ENCODE peak calls at places on chromosomes 11 and 22, in eight cellular contexts. H, B, F, E, D, G, I and A are unnamed samples.

GRCh38 chr11:2169001-2169370 is 2.6 kb downstream of the TH start:
- DNase-seq in E (no peak), H (no peak), F (no peak), D (no peak), G (no peak), I (no peak), B (no peak), A (no peak)

GRCh38 chr11:75029836-75030631 is 41.3 kb downstream of the NEU3 start:
- DNase-seq in I (no peak), G (no peak), H (no peak), B (no peak), E (no peak), F (no peak), D (no peak), A (no peak)

GRCh38 chr11:100546714-100547113 is 140.4 kb upstream of the ARHGAP42 start:
- DNase-seq in I (peak), F (no peak), B (no peak), D (peak), H (no peak), G (no peak), E (no peak), A (peak)

GRCh38 chr11:122333476-122333875 is 217.5 kb upstream of the BLID start:
- DNase-seq in F (no peak), G (no peak), B (no peak), D (no peak), I (no peak), E (no peak), H (no peak), A (no peak)

GRCh38 chr11:116837231-116838091 is at the start of gene APOA1:
- DNase-seq in E (no peak), I (no peak), H (no peak), B (no peak), D (no peak), F (no peak), G (no peak), A (no peak)

GRCh38 chr11:70763606-70764005 is 365.3 kb downstream of the CTTN start:
- DNase-seq in F (no peak), E (no peak), I (no peak), G (no peak), B (no peak), H (no peak), D (peak), A (no peak)

GRCh38 chr11:128876133-128876650 is 9.1 kb upstream of the KCNJ1 start:
- DNase-seq in E (no peak), B (no peak), I (no peak), G (no peak), D (no peak), F (no peak), H (no peak), A (no peak)

GRCh38 chr11:47908198-47908597 is 60.0 kb upstream of the NUP160 start:
- DNase-seq in I (no peak), F (no peak), H (no peak), D (no peak), E (no peak), B (no peak), G (no peak), A (no peak)

GRCh38 chr11:3051435-3052108 is 5.7 kb downstream of the CARS1 start:
- DNase-seq in D (no peak), G (no peak), F (no peak), H (no peak), B (peak), E (no peak), I (no peak), A (no peak)

GRCh38 chr11:8810331-8811301 is 100.4 kb upstream of the AKIP1 start:
- DNase-seq in I (peak), H (no peak), B (peak), E (no peak), G (peak), D (peak), F (peak), A (no peak)

GRCh38 chr22:20256562-20257473 is 11.3 kb downstream of the RTN4R start:
- DNase-seq in B (no peak), G (no peak), H (no peak), F (no peak), E (no peak), I (no peak), D (no peak), A (no peak)

GRCh38 chr11:73363147-73363546 is 13.1 kb upstream of the RELT start:
- DNase-seq in B (no peak), D (no peak), G (no peak), E (no peak), I (no peak), H (no peak), F (no peak), A (no peak)

GRCh38 chr11:123742334-123742733 is 874 bp upstream of the ZNF202 start:
- DNase-seq in I (no peak), G (no peak), D (no peak), H (no peak), F (no peak), B (peak), E (no peak), A (no peak)

GRCh38 chr11:62125881-62126280 is 2.1 kb downstream of the INCENP start:
- DNase-seq in G (no peak), H (peak), E (no peak), D (no peak), B (no peak), I (no peak), F (no peak), A (no peak)

GRCh38 chr11:16795146-16795545 is 56.7 kb downstream of the C11orf58 start:
- DNase-seq in F (no peak), D (no peak), B (no peak), I (no peak), G (no peak), H (no peak), E (no peak), A (no peak)

GRCh38 chr11:79242616-79243015 is 198.2 kb downstream of the TENM4 start:
- DNase-seq in H (no peak), D (no peak), I (no peak), B (no peak), E (no peak), G (no peak), F (no peak), A (no peak)

GRCh38 chr11:122180435-122180834 is 64.4 kb upstream of the BLID start:
- DNase-seq in F (no peak), I (no peak), H (no peak), D (peak), B (no peak), E (no peak), G (peak), A (no peak)

GRCh38 chr22:29581799-29582198 is 886 bp upstream of the NIPSNAP1 start:
- DNase-seq in E (no peak), H (no peak), F (peak), I (no peak), B (no peak), G (no peak), D (peak), A (no peak)

GRCh38 chr11:113260541-113260940 is 53.8 kb upstream of the TTC12 start:
- DNase-seq in D (no peak), B (no peak), I (no peak), H (no peak), F (no peak), G (no peak), E (no peak), A (no peak)

GRCh38 chr22:27146871-27147591 is 489.6 kb downstream of the MIAT start:
- DNase-seq in F (no peak), E (no peak), H (no peak), D (no peak), G (no peak), I (no peak), B (no peak), A (no peak)

GRCh38 chr11:991711-992307 is 44.7 kb downstream of the MUC6 start:
- DNase-seq in I (no peak), H (no peak), B (no peak), D (no peak), E (no peak), G (no peak), F (no peak), A (no peak)

GRCh38 chr11:67118059-67118766 is 850 bp upstream of the KDM2A start:
- DNase-seq in F (peak), D (no peak), H (peak), G (no peak), E (peak), B (peak), I (no peak), A (no peak)

GRCh38 chr22:28268845-28269244 is 349.8 kb upstream of the PITPNB start:
- DNase-seq in E (no peak), G (no peak), H (no peak), F (no peak), B (no peak), D (no peak), I (no peak), A (no peak)

GRCh38 chr11:74307409-74307808 is 4.0 kb downstream of the P4HA3 start:
- DNase-seq in I (no peak), B (no peak), H (no peak), G (no peak), D (no peak), F (no peak), E (no peak), A (no peak)

GRCh38 chr22:42379961-42380537 is 52.2 kb downstream of the NFAM1 start:
- DNase-seq in B (no peak), I (no peak), D (no peak), H (no peak), G (no peak), F (no peak), E (no peak), A (no peak)

GRCh38 chr11:827146-827860 is 416 bp upstream of the CRACR2B start:
- DNase-seq in D (no peak), B (peak), I (no peak), F (peak), H (peak), G (no peak), E (no peak), A (no peak)

GRCh38 chr11:12052676-12053605 is 44.5 kb upstream of the DKK3 start:
- DNase-seq in G (no peak), B (peak), E (no peak), D (no peak), F (no peak), H (no peak), I (no peak), A (no peak)
- TF ChIP-seq CTCF in G (peak), B (peak), E (no peak), D (peak), F (no peak), H (no peak), I (no peak), A (no peak)

GRCh38 chr11:118574636-118575035 is 2.4 kb downstream of the ARCN1 start:
- DNase-seq in I (no peak), E (no peak), G (no peak), D (no peak), B (no peak), H (no peak), F (no peak), A (no peak)
- H3K4me3 ChIP-seq in I (no peak), E (no peak), G (peak), D (peak), B (no peak), H (peak), F (peak), A (no peak)

GRCh38 chr22:22687638-22688500 is 43.5 kb downstream of the GGTLC2 start:
- DNase-seq in B (peak), D (peak), F (peak), I (no peak), E (no peak), G (peak), H (peak), A (no peak)
- TF ChIP-seq CTCF in B (peak), D (peak), F (peak), I (peak), E (peak), G (peak), H (peak), A (peak)

GRCh38 chr11:64638017-64638664 is 47.1 kb downstream of the SLC22A12 start:
- DNase-seq in F (no peak), D (no peak), E (no peak), H (no peak), I (no peak), B (no peak), G (no peak), A (no peak)
- H3K4me3 ChIP-seq in F (no peak), D (no peak), E (no peak), H (no peak), I (no peak), B (no peak), G (no peak), A (no peak)

GRCh38 chr11:86473991-86474833 is 99.5 kb downstream of the CCDC81 start:
- DNase-seq in I (no peak), B (no peak), F (no peak), G (no peak), H (no peak), E (peak), D (peak), A (no peak)
- TF ChIP-seq CTCF in I (no peak), B (no peak), F (no peak), G (no peak), H (no peak), E (no peak), D (no peak), A (no peak)

GRCh38 chr22:45284705-45285305 is at the start of gene UPK3A:
- DNase-seq in D (peak), F (peak), H (no peak), G (no peak), E (peak), I (peak), B (no peak), A (no peak)
- H3K4me3 ChIP-seq in D (peak), F (peak), H (no peak), G (peak), E (peak), I (peak), B (no peak), A (peak)